ENCODE peak calls at places on chromosomes 7 and 10, in six cellular contexts. V is H1, C is A549, K is HepG2, Z is GM12878, G is K562. D is an unnamed sample.

GRCh38 chr10:97999066-97999908 is 31.1 kb downstream of the CRTAC1 start:
- DNase-seq in V (no peak), C (no peak), K (no peak), Z (no peak), G (no peak), D (no peak)

GRCh38 chr7:18400726-18401125 is 94.8 kb upstream of the HDAC9 start:
- DNase-seq in V (no peak), C (no peak), K (no peak), Z (no peak), G (no peak), D (peak)

GRCh38 chr10:21673668-21674067 is 139.6 kb downstream of the MLLT10 start:
- DNase-seq in V (no peak), C (no peak), K (no peak), Z (no peak), G (no peak), D (no peak)

GRCh38 chr7:46432666-46433065 is 511.6 kb upstream of the IGFBP3 start:
- DNase-seq in V (no peak), C (peak), K (no peak), Z (no peak), G (no peak), D (peak)

GRCh38 chr10:5442990-5443370 is 30.6 kb downstream of the NET1 start:
- DNase-seq in V (no peak), C (no peak), K (no peak), Z (no peak), G (no peak), D (no peak)

GRCh38 chr7:30906014-30906413 is 5.6 kb upstream of the AQP1 start:
- DNase-seq in V (no peak), C (no peak), K (no peak), Z (no peak), G (no peak), D (no peak)

GRCh38 chr10:122657734-122658133 is 41.9 kb downstream of the C10orf120 start:
- DNase-seq in V (no peak), C (no peak), K (no peak), Z (no peak), G (no peak), D (no peak)

GRCh38 chr7:81937091-81937490 is 167.2 kb upstream of the HGF start:
- DNase-seq in V (no peak), C (no peak), K (no peak), Z (no peak), G (no peak), D (peak)

GRCh38 chr10:97081621-97082235 is 104.0 kb downstream of the SLIT1 start:
- DNase-seq in V (peak), C (peak), K (peak), Z (no peak), G (peak), D (peak)

GRCh38 chr10:68938117-68938516 is 17.9 kb upstream of the DDX21 start:
- DNase-seq in V (no peak), C (no peak), K (no peak), Z (no peak), G (peak), D (peak)

GRCh38 chr7:12609556-12609955 is 39.0 kb downstream of the SCIN start:
- DNase-seq in V (no peak), C (no peak), K (no peak), Z (no peak), G (no peak), D (no peak)

GRCh38 chr7:19128856-19129255 is 11.4 kb upstream of the TWIST1 start:
- DNase-seq in V (no peak), C (no peak), K (no peak), Z (no peak), G (no peak), D (peak)

DNA sequence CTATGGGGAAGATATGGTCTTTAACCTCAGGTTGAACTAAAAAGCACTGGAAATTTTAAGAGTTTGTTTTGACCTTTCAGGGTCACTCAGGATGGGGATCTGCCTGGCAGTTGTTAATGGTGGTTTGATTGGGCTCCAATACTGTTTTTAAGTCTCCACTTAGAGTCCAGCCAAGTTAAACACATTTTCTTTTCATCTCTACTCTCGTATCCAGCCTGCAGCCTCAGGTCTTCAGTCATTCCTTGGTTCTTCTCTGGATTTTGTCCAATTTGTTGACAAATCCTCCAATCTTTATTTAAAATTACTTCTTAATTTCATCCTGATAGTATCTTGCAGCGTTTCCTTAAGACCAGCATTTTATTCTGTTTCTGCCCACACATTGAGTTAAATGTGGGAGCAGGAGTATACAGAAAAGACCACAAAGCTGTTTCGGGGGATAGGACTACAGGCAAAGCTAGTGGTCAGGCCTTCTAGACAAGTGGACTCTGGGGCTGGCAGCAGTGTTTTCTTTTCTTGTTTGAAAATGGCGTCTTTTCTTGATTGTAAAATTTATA is 133.2 kb upstream of the INHBA start:
- DNase-seq in V (no peak), C (no peak), K (no peak), Z (no peak), G (no peak), D (no peak)
- TF ChIP-seq CEBPB in V (no peak), C (no peak), K (no peak), Z (no peak), G (no peak), D (no peak)

DNA sequence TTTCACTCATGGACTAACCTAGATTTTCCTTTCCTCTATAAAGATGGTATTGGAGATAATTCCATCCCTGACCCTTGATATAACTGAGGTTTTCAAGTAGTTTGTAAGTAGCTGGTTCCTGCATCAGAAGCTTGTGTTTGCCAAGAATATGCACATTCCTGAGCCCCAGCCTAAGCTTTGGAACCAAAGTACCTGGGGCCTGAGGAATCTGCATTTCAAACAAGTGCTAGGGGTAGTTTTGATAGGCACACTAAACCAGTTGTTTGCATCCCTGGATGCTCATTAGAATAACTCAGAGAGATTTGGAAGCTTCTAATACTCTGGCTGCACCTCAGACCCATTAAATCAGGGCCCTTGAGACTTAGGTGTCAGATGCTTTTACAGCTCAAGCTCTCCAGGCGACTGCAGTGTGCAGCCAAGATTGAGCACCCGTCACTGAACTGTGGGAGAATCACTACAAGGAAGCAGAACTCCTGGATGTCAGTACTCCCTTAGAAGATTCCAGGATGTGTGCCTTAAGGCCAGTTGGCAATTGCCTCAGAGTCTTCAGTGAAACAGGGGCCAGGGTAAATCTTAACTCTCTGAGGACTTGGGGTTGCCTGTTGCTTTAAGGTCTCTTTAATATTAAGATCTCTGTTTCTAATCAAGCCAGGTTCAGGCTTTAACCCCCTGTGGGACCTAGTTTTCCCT is 565.0 kb downstream of the REEP3 start:
- DNase-seq in V (peak), C (no peak), K (no peak), Z (no peak), G (no peak), D (no peak)
- TF ChIP-seq USF2 in V (no peak), C (no peak), K (no peak), Z (no peak), G (no peak), D (no peak)

GRCh38 chr7:107718456-107719193 is 25.3 kb upstream of the CBLL1 start:
- DNase-seq in V (no peak), C (no peak), K (no peak), Z (no peak), G (no peak), D (no peak)
- TF ChIP-seq CEBPB in V (no peak), C (no peak), K (no peak), Z (no peak), G (no peak), D (no peak)

GRCh38 chr7:55641811-55642210 is 69.5 kb upstream of the VOPP1 start:
- DNase-seq in V (no peak), C (no peak), K (no peak), Z (peak), G (no peak), D (no peak)
- TF ChIP-seq USF2 in V (no peak), C (no peak), K (no peak), Z (no peak), G (no peak), D (no peak)

D was measured in IMR-90.